ENCODE peak calls at places on chromosomes 4 and X, in five cellular contexts. N, O, J, L and A are unnamed samples.

GRCh38 chrX:66039916-66040315 is at the start of gene VSIG4:
- DNase-seq in O (no peak), N (no peak), L (no peak), J (no peak), A (no peak)

GRCh38 chrX:155747520-155747919 is 133.6 kb upstream of the VAMP7 start:
- DNase-seq in L (no peak), N (no peak), J (no peak), O (no peak), A (no peak)

GRCh38 chr4:71382569-71383560 is 44.0 kb downstream of the SLC4A4 start:
- DNase-seq in N (peak; percentile 20), O (no peak), J (no peak), L (no peak), A (no peak)

GRCh38 chr4:85457752-85458467 is 17.0 kb upstream of the ARHGAP24 start:
- DNase-seq in O (no peak), J (no peak), N (no peak), L (no peak), A (no peak)

GRCh38 chr4:112514449-112515277 is 1.3 kb downstream of the NEUROG2 start:
- DNase-seq in J (peak; percentile 79), O (no peak), L (no peak), N (no peak), A (no peak)

GRCh38 chr4:1718095-1718850 is 2.9 kb downstream of the TMEM129 start:
- DNase-seq in L (no peak), J (no peak), N (no peak), O (no peak), A (no peak)

GRCh38 chrX:10157032-10157341 is 212 bp downstream of the CLCN4 start:
- DNase-seq in J (no peak), N (no peak), L (no peak), O (no peak), A (no peak)

GRCh38 chr4:72418458-72418857 is 150.6 kb downstream of the ADAMTS3 start:
- DNase-seq in N (peak; percentile 60), J (no peak), O (no peak), L (peak; percentile 76), A (peak; percentile 45)

GRCh38 chr4:39626261-39626660 is 12.4 kb downstream of the SMIM14 start:
- DNase-seq in O (no peak), N (no peak), L (no peak), J (no peak), A (no peak)

GRCh38 chr4:16067515-16067914 is 16.3 kb downstream of the PROM1 start:
- DNase-seq in N (no peak), J (no peak), L (no peak), O (no peak), A (no peak)

GRCh38 chr4:94957030-94957429 is 199.3 kb downstream of the BMPR1B start:
- DNase-seq in J (no peak), N (no peak), O (no peak), L (no peak), A (no peak)

GRCh38 chr4:173415092-173415491 is 16.2 kb upstream of the SCRG1 start:
- DNase-seq in O (no peak), L (no peak), N (no peak), J (no peak), A (no peak)

GRCh38 chr4:143270266-143270838 is 66.3 kb upstream of the GAB1 start:
- DNase-seq in J (no peak), O (no peak), L (no peak), N (no peak), A (no peak)

GRCh38 chrX:110851780-110852179 is 56.2 kb upstream of the CHRDL1 start:
- DNase-seq in N (peak; percentile 2), J (no peak), O (no peak), L (peak; percentile 24), A (no peak)

GRCh38 chr4:99712099-99712498 is 54.5 kb upstream of the C4orf54 start:
- DNase-seq in N (no peak), L (no peak), O (no peak), J (no peak), A (no peak)

GRCh38 chr4:148207074-148207473 is 235.1 kb downstream of the NR3C2 start:
- DNase-seq in N (no peak), O (no peak), J (no peak), L (no peak), A (no peak)

GRCh38 chrX:41064028-41064427 is 21.2 kb upstream of the USP9X start:
- DNase-seq in J (no peak), O (no peak), L (peak; percentile 39), N (peak; percentile 55), A (no peak)
- TF ChIP-seq CTCF in J (no peak), O (no peak), L (no peak), N (no peak), A (no peak)

GRCh38 chr4:4521069-4521468 is 20.8 kb downstream of the STX18 start:
- DNase-seq in J (no peak), O (no peak), N (no peak), L (peak; percentile 11), A (no peak)

GRCh38 chr4:4524364-4524763 is 17.5 kb downstream of the STX18 start:
- DNase-seq in N (peak; percentile 11), J (no peak), L (no peak), O (peak; percentile 5), A (no peak)

GRCh38 chr4:4518747-4519146 is 23.1 kb downstream of the STX18 start:
- DNase-seq in J (no peak), L (no peak), N (no peak), O (no peak), A (no peak)

GRCh38 chr4:4521767-4522166 is 20.1 kb downstream of the STX18 start:
- DNase-seq in L (no peak), N (no peak), O (no peak), J (no peak), A (no peak)

DNA sequence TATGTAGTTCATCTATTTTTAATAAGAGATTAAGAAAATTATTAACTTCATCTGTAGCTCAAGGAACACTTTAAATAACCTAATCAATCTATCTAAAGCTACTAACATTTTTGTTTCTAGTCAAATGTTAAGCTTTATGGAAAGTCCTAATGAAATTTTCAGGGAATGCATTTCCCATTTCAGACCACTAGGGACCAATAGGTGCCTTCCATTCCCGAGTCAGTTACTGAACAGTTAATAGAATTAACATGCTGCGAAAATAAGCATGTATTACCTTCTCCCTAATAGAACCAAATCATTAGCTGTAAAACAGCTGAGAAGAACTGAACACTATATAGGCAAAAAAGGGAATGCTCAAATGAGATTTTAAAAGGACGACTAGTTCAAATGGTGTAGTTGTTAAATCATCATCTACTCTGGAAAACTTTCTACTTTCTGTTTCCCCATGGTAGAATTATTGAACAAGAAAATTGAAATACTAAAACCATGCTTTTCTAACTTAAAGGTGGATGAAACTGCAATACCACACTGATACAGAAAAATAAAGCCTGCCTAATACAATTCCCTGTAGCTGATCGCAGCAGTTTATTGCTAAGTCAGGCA is 22.5 kb downstream of the STX18 start:
- DNase-seq in J (no peak), O (no peak), L (peak; percentile 52), N (peak; percentile 33), A (no peak)
- TF ChIP-seq CTCF in J (no peak), O (peak; percentile 17), L (peak; percentile 86), N (peak; percentile 59), A (peak; percentile 78)

DNA sequence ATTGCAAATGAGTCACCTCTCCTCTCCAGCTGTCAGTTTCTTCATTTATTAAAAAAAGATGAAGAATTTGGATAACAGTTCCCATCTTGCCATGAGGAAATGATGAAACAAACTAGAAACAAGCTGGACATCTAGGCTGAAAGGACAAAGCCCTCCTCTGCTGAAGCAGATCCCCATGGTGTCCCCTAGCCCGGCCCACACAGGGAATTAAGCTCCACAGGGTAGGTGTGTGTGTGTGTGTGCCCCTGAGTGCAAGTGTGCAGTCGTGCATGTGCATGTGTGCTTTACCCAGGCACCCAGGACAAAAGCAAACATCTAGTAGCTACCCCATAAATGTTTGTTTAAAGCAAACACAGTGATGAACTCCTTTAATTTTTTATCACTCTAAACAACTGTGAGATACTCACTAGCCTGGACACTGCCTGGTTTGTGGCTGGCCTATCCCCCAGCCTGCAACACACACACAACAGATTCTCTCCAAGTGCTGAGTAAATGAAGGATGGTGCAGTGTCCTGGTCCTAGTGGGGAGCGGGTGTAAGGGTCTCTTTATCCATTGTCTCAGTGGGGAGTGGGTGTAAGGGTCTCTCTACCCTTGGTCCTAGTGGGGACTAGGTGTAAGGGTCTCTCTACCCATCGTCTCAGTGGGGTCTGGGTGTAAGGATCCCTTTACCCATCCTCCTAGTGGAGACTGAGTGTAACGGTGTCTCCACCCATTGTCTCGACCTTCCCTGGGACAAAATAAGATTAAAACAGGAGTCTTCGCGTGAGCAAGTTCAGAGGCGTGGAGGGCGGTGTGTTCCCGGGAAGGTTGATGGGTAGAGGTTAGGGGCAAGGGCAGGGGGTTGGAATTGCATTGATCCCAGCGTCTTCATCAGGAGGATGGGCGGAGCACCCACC is 688 bp upstream of the EVC start:
- DNase-seq in L (peak; percentile 74), J (peak; percentile 76), N (peak; percentile 18), O (no peak), A (no peak)
- TF ChIP-seq CTCF in L (peak; percentile 56), J (no peak), N (peak; percentile 32), O (no peak), A (no peak)

DNA sequence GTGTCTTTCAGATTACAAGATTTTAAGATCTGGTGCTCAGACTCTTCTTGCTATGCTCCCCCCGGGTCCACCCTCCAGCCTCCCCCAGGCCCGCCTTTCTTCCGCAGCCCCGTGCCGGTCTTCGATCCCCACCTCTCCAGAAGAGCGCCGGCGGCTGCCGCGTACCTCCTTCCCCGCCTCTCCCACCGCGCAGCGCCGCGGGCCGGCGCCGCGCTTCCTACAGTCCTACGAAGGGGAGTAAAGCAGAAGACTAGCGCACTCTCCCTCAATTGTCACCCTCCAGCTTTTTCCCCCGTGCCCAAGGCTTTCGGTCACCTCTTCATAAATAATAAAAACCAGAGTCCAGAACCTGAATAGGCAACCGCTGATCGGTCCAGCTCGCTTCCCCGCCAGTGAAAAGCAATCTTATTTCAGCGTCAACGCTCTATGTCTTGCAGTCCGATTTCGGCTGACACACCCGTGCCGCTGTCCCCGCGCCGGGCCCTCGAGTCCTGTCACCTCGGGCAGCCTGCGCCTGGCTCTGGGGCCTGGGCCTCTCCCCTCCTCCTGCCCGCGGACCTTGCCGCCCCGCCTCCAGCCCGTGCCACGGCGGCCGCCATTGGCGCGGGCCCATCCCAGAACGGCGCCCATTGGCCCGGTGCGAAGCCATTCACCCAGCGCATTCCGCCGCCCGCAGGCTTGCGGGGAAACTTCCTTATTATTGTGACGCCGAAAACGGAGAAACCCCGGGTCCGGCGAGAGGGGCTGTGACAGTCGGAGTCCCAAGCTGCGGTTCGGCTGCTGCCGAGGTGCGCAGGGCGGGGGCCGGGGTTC is at the start of gene HERC3:
- DNase-seq in O (peak; percentile 75), N (peak; percentile 80), J (peak; percentile 98), L (peak; percentile 78), A (peak; percentile 92)
- TF ChIP-seq CTCF in O (no peak), N (peak; percentile 11), J (no peak), L (peak; percentile 38), A (no peak)